ENCODE peak calls at places on chromosome 18, in four cellular contexts. I, U, B and T are unnamed samples. For H3K27me3, the result is how much of the 10 kb centered on the place peaks cover.

GRCh38 chr18:48163184-48164095 is 233.0 kb upstream of the SMAD2 start:
- DNase-seq in I (no peak), B (no peak), U (no peak), T (no peak)

GRCh38 chr18:33432857-33433256 is 7.7 kb downstream of the CCDC178 start:
- DNase-seq in U (peak), B (peak), I (no peak), T (no peak)

GRCh38 chr18:12621737-12622306 is 36.1 kb downstream of the SPIRE1 start:
- DNase-seq in B (peak), U (peak), I (no peak), T (peak)

GRCh38 chr18:74731097-74731496 is 133.4 kb downstream of the ZNF407 start:
- DNase-seq in I (no peak), B (peak), U (peak), T (peak)

GRCh38 chr18:51498085-51498855 is 300.8 kb upstream of the MEX3C start:
- DNase-seq in U (no peak), B (no peak), I (no peak), T (no peak)

GRCh38 chr18:44946529-44947113 is 265.9 kb downstream of the SETBP1 start:
- DNase-seq in B (no peak), I (no peak), U (no peak), T (no peak)

GRCh38 chr18:41624461-41624860 is 330.6 kb upstream of the PIK3C3 start:
- DNase-seq in B (no peak), I (no peak), U (peak), T (no peak)

GRCh38 chr18:10153924-10154635 is 240.3 kb downstream of the VAPA start:
- DNase-seq in I (no peak), B (no peak), U (no peak), T (no peak)

GRCh38 chr18:49161627-49162026 is 210.9 kb upstream of the SMAD7 start:
- DNase-seq in B (peak), I (no peak), U (peak), T (no peak)

GRCh38 chr18:76457475-76457874 is 37.6 kb downstream of the ZNF516 start:
- DNase-seq in U (no peak), B (peak), I (no peak), T (no peak)

GRCh38 chr18:22417496-22418188 is at the start of gene CTAGE1:
- DNase-seq in B (peak), I (no peak), U (peak), T (no peak)

GRCh38 chr18:32734442-32734841 is 38.4 kb downstream of the KLHL14 start:
- DNase-seq in I (no peak), U (no peak), B (no peak), T (no peak)

GRCh38 chr18:21315741-21316187 is 73.7 kb downstream of the GREB1L start:
- DNase-seq in I (no peak), B (no peak), U (no peak), T (no peak)

GRCh38 chr18:51236225-51236624 is 38.7 kb upstream of the MEX3C start:
- DNase-seq in U (peak), I (no peak), B (peak), T (peak)

GRCh38 chr18:51568151-51568550 is 370.7 kb upstream of the MEX3C start:
- DNase-seq in I (no peak), B (no peak), U (no peak), T (no peak)

GRCh38 chr18:72155327-72155726 is 388.8 kb downstream of the CBLN2 start:
- DNase-seq in I (peak), U (no peak), B (no peak), T (no peak)

GRCh38 chr18:32907656-32908441 is 135.0 kb upstream of the KLHL14 start:
- DNase-seq in B (no peak), I (peak), U (no peak), T (no peak)

GRCh38 chr18:76610933-76611749 is 116.1 kb upstream of the ZNF516 start:
- DNase-seq in B (peak), U (peak), I (peak), T (no peak)

GRCh38 chr18:56431551-56431950 is 206.8 kb downstream of the TXNL1 start:
- DNase-seq in I (peak), B (peak), U (no peak), T (no peak)

GRCh38 chr18:596288-596881 is 403 bp upstream of the CLUL1 start:
- DNase-seq in I (peak), B (no peak), U (no peak), T (no peak)

GRCh38 chr18:48932822-48933510 is 17.8 kb downstream of the SMAD7 start:
- DNase-seq in I (no peak), B (no peak), U (peak), T (no peak)

GRCh38 chr18:36454258-36454657 is 156.7 kb downstream of the FHOD3 start:
- DNase-seq in B (no peak), U (no peak), I (no peak), T (no peak)

GRCh38 chr18:48076461-48076860 is 146.0 kb upstream of the SMAD2 start:
- DNase-seq in I (no peak), U (no peak), B (no peak), T (no peak)

GRCh38 chr18:28588884-28589549 is 412.1 kb upstream of the CDH2 start:
- DNase-seq in I (no peak), U (peak), B (peak), T (no peak)

GRCh38 chr18:23131693-23132319 is 3.5 kb upstream of the CABLES1 start:
- DNase-seq in I (peak), U (peak), B (peak), T (no peak)

GRCh38 chr18:3664563-3665178 is 214.7 kb downstream of the TGIF1 start:
- DNase-seq in U (peak), B (no peak), I (no peak), T (no peak)

GRCh38 chr18:46657115-46657955 is at the start of gene LOXHD1:
- DNase-seq in U (no peak), B (no peak), I (no peak), T (no peak)

GRCh38 chr18:13455960-13456471 is 237.5 kb downstream of the LDLRAD4 start:
- DNase-seq in U (no peak), I (peak), B (no peak), T (no peak)

DNA sequence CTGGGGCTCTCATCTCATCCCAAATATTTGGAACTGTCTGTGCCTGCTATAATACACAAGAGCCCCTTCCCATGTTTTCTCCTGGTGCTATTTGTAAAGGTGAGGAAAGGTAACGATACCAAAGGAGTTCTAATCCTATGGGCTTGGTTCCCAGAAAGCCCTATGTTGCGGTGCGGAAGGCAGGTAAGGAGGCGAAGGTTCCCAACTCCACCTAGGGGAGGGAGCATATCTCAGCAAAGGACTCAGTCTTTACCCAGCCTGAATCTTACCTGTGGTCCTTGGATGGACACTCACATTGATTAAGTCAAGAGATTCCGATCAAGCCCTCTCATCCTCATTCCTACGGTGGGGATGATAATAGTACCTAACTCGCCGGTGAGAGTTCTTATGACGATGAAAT is 140.1 kb downstream of the BCL2 start:
- DNase-seq in U (no peak), B (no peak), I (no peak), T (no peak)
- H3K4me3 ChIP-seq in U (no peak), B (no peak), I (no peak), T (no peak)

GRCh38 chr18:5892772-5893431 is 2.4 kb downstream of the TMEM200C start:
- DNase-seq in I (no peak), U (no peak), B (peak), T (no peak)

GRCh38 chr18:5894215-5894612 is 1.1 kb downstream of the TMEM200C start:
- DNase-seq in B (peak), I (no peak), U (no peak), T (no peak)

GRCh38 chr18:5895300-5895885 is at the start of gene TMEM200C:
- DNase-seq in U (peak), B (peak), I (peak), T (no peak)

GRCh38 chr18:5894613-5895299 is 566 bp downstream of the TMEM200C start:
- DNase-seq in B (peak), U (no peak), I (peak), T (no peak)

DNA sequence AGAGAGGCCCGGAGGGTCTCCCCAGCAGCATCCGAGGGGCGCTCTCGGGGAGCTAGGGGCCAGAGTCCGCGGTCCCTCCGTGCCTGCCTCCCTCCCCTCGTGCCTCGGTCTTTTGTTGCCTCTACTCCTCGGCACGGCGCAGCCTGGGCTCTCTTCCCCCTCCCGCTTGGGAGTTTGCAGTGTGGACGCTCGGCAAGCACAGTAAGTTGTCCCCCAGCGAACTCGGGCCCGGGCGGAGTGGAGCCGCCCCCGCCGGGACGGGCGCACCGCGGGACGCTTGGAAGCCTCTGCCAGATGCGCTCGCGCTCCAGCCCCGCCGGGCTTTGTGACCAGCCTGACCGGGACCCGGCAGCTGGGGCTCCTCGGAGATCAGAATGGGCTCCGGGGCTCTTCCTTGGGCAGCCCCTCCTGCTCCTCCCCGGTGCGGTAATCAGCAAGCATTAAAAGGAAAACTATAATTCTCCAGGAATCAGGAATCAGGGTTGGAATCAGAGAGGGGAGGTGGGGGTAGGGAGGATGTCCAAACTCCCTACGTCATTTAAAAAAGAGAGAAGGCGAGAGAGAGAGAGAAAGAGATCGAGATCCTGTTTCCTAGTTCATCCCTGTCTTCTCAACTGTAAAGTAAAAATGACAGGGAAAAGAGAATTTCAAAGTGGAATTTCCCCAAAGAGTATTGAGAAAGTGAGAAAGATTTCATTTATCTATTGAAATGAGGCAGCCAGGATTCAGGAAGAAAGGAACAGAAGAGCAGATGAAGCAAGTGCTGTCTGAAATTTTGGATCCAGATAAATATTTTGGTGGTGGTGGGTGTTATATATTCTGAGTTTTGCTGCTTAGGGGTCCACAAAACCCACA is 791 bp upstream of the TMEM200C start:
- DNase-seq in U (peak), I (peak), B (peak), T (no peak)
- H3K27me3 ChIP-seq in U (half or more), I (under half), B (under half), T (under half)

GRCh38 chr18:68417166-68417776 is 297.6 kb downstream of the TMX3 start:
- DNase-seq in B (no peak), U (peak), I (no peak), T (no peak)
- H3K4me3 ChIP-seq in B (no peak), U (no peak), I (no peak), T (no peak)

GRCh38 chr18:58046794-58047555 is 2.9 kb downstream of the NEDD4L start:
- DNase-seq in I (no peak), B (no peak), U (no peak), T (no peak)
- H3K27me3 ChIP-seq in I (under half), B (under half), U (under half), T (under half)

GRCh38 chr18:59694824-59695223 is 2.4 kb downstream of the CCBE1 start:
- DNase-seq in B (no peak), I (no peak), U (no peak), T (no peak)
- H3K4me3 ChIP-seq in B (no peak), I (no peak), U (no peak), T (peak)

GRCh38 chr18:79555885-79556284 is 123.7 kb upstream of the CTDP1 start:
- DNase-seq in B (no peak), I (no peak), U (no peak), T (no peak)

GRCh38 chr18:79554945-79555645 is 124.5 kb upstream of the CTDP1 start:
- DNase-seq in U (no peak), B (no peak), I (no peak), T (no peak)

GRCh38 chr18:79553154-79553553 is 126.4 kb upstream of the CTDP1 start:
- DNase-seq in I (no peak), B (no peak), U (no peak), T (no peak)

GRCh38 chr18:79553696-79554095 is 125.9 kb upstream of the CTDP1 start:
- DNase-seq in U (no peak), I (no peak), B (no peak), T (no peak)

GRCh38 chr18:79554321-79554720 is 125.3 kb upstream of the CTDP1 start:
- DNase-seq in B (no peak), U (no peak), I (no peak), T (no peak)
- H3K27me3 ChIP-seq in B (under half), U (under half), I (under half), T (under half)

GRCh38 chr18:55269632-55270031 is 310.4 kb upstream of the CCDC68 start:
- DNase-seq in B (no peak), U (no peak), I (no peak), T (no peak)
- H3K4me3 ChIP-seq in B (no peak), U (no peak), I (no peak), T (no peak)